ENCODE peak calls at places on chromosomes 13 and 19, in eight cellular contexts. One of them, this sample, is unnamed.

GRCh38 chr19:57359300-57359699 is 4.1 kb upstream of the TRAPPC2B start:
- DNase-seq in RWPE1: no peak
- DNase-seq in brain microvascular endothelial cell: no peak
- DNase-seq in GM20000: no peak
- DNase-seq in coronary artery: no peak
- DNase-seq in kidney: no peak
- DNase-seq in nephron progenitor cell: no peak
- DNase-seq in GM10248: no peak
- DNase-seq in this sample: no peak

GRCh38 chr13:113843063-113843654 is 20.7 kb downstream of the GAS6 start:
- DNase-seq in brain microvascular endothelial cell: no peak
- DNase-seq in coronary artery: no peak
- DNase-seq in nephron progenitor cell: no peak
- DNase-seq in RWPE1: no peak
- DNase-seq in kidney: peak; percentile 71
- DNase-seq in GM20000: no peak
- DNase-seq in GM10248: no peak
- DNase-seq in this sample: no peak

GRCh38 chr19:44644391-44645016 is 794 bp downstream of the PVR start:
- DNase-seq in RWPE1: peak; percentile 71
- DNase-seq in nephron progenitor cell: peak; percentile 41
- DNase-seq in kidney: no peak
- DNase-seq in GM20000: peak; percentile 45
- DNase-seq in brain microvascular endothelial cell: no peak
- DNase-seq in GM10248: no peak
- DNase-seq in coronary artery: no peak
- DNase-seq in this sample: peak; percentile 32

GRCh38 chr19:38209671-38210457 is 14.2 kb downstream of the DPF1 start:
- DNase-seq in GM20000: no peak
- DNase-seq in RWPE1: no peak
- DNase-seq in coronary artery: no peak
- DNase-seq in brain microvascular endothelial cell: no peak
- DNase-seq in kidney: peak; percentile 87
- DNase-seq in nephron progenitor cell: peak; percentile 57
- DNase-seq in GM10248: no peak
- DNase-seq in this sample: no peak

GRCh38 chr13:26061947-26062346 is 10.1 kb upstream of the SHISA2 start:
- DNase-seq in coronary artery: no peak
- DNase-seq in GM20000: no peak
- DNase-seq in nephron progenitor cell: no peak
- DNase-seq in kidney: no peak
- DNase-seq in brain microvascular endothelial cell: peak; percentile 91
- DNase-seq in GM10248: no peak
- DNase-seq in RWPE1: no peak
- DNase-seq in this sample: no peak

GRCh38 chr19:10293637-10294367 is 4.0 kb downstream of the ICAM5 start:
- DNase-seq in GM20000: no peak
- DNase-seq in coronary artery: no peak
- DNase-seq in brain microvascular endothelial cell: no peak
- DNase-seq in GM10248: no peak
- DNase-seq in nephron progenitor cell: no peak
- DNase-seq in kidney: no peak
- DNase-seq in RWPE1: no peak
- DNase-seq in this sample: no peak

GRCh38 chr19:33303791-33304759 is 1.7 kb upstream of the CEBPA start:
- DNase-seq in GM10248: no peak
- DNase-seq in GM20000: peak; percentile 34
- DNase-seq in kidney: peak; percentile 82
- DNase-seq in RWPE1: no peak
- DNase-seq in coronary artery: peak; percentile 72
- DNase-seq in brain microvascular endothelial cell: no peak
- DNase-seq in nephron progenitor cell: no peak
- DNase-seq in this sample: no peak

GRCh38 chr13:83498045-83498444 is 384.2 kb downstream of the SLITRK1 start:
- DNase-seq in nephron progenitor cell: no peak
- DNase-seq in GM10248: no peak
- DNase-seq in GM20000: no peak
- DNase-seq in kidney: no peak
- DNase-seq in brain microvascular endothelial cell: no peak
- DNase-seq in RWPE1: no peak
- DNase-seq in coronary artery: no peak
- DNase-seq in this sample: no peak

GRCh38 chr13:100588350-100589177 is at the start of gene GGACT:
- DNase-seq in kidney: peak; percentile 89
- DNase-seq in coronary artery: peak; percentile 76
- DNase-seq in RWPE1: peak; percentile 59
- DNase-seq in GM10248: peak; percentile 93
- DNase-seq in brain microvascular endothelial cell: peak; percentile 22
- DNase-seq in nephron progenitor cell: peak; percentile 77
- DNase-seq in GM20000: peak; percentile 96
- DNase-seq in this sample: peak; percentile 85

GRCh38 chr13:53200498-53201453 is 172.2 kb downstream of the OLFM4 start:
- DNase-seq in RWPE1: peak; percentile 20
- DNase-seq in nephron progenitor cell: peak; percentile 94
- DNase-seq in GM10248: peak; percentile 26
- DNase-seq in GM20000: peak; percentile 72
- DNase-seq in brain microvascular endothelial cell: no peak
- DNase-seq in kidney: peak; percentile 67
- DNase-seq in coronary artery: no peak
- DNase-seq in this sample: peak; percentile 13

GRCh38 chr13:100124265-100124664 is 35.4 kb downstream of the PCCA start:
- DNase-seq in kidney: no peak
- DNase-seq in RWPE1: no peak
- DNase-seq in nephron progenitor cell: no peak
- DNase-seq in coronary artery: no peak
- DNase-seq in brain microvascular endothelial cell: peak; percentile 60
- DNase-seq in GM10248: no peak
- DNase-seq in GM20000: no peak
- DNase-seq in this sample: no peak

GRCh38 chr13:109145631-109146030 is 516.2 kb downstream of the MYO16 start:
- DNase-seq in RWPE1: peak; percentile 57
- DNase-seq in GM20000: peak; percentile 74
- DNase-seq in GM10248: peak; percentile 49
- DNase-seq in coronary artery: no peak
- DNase-seq in nephron progenitor cell: peak; percentile 28
- DNase-seq in kidney: no peak
- DNase-seq in brain microvascular endothelial cell: peak; percentile 79
- DNase-seq in this sample: peak; percentile 26

GRCh38 chr13:32222046-32222676 is 93.0 kb downstream of the ZAR1L start:
- DNase-seq in coronary artery: no peak
- DNase-seq in GM20000: no peak
- DNase-seq in GM10248: no peak
- DNase-seq in brain microvascular endothelial cell: no peak
- DNase-seq in kidney: no peak
- DNase-seq in nephron progenitor cell: no peak
- DNase-seq in RWPE1: no peak
- DNase-seq in this sample: no peak

GRCh38 chr19:41627966-41628675 is 1.2 kb upstream of the CEACAM4 start:
- DNase-seq in coronary artery: no peak
- DNase-seq in kidney: no peak
- DNase-seq in RWPE1: no peak
- DNase-seq in nephron progenitor cell: no peak
- DNase-seq in GM10248: no peak
- DNase-seq in brain microvascular endothelial cell: no peak
- DNase-seq in GM20000: no peak
- DNase-seq in this sample: no peak

GRCh38 chr13:101795025-101795424 is 342.6 kb downstream of the ITGBL1 start:
- DNase-seq in GM10248: no peak
- DNase-seq in RWPE1: no peak
- DNase-seq in GM20000: no peak
- DNase-seq in coronary artery: no peak
- DNase-seq in brain microvascular endothelial cell: no peak
- DNase-seq in kidney: no peak
- DNase-seq in nephron progenitor cell: no peak
- DNase-seq in this sample: no peak

GRCh38 chr13:34294483-34295129 is 476.7 kb downstream of the RFC3 start:
- DNase-seq in coronary artery: no peak
- DNase-seq in RWPE1: no peak
- DNase-seq in kidney: no peak
- DNase-seq in GM20000: no peak
- DNase-seq in GM10248: no peak
- DNase-seq in brain microvascular endothelial cell: no peak
- DNase-seq in nephron progenitor cell: no peak
- DNase-seq in this sample: no peak

GRCh38 chr13:42379241-42379640 is 107.3 kb downstream of the AKAP11 start:
- DNase-seq in RWPE1: no peak
- DNase-seq in kidney: no peak
- DNase-seq in GM10248: no peak
- DNase-seq in nephron progenitor cell: no peak
- DNase-seq in brain microvascular endothelial cell: no peak
- DNase-seq in coronary artery: no peak
- DNase-seq in GM20000: no peak
- DNase-seq in this sample: no peak

GRCh38 chr13:43303040-43303729 is 279.8 kb downstream of the DNAJC15 start:
- DNase-seq in RWPE1: peak; percentile 6
- DNase-seq in coronary artery: no peak
- DNase-seq in brain microvascular endothelial cell: peak; percentile 47
- DNase-seq in GM10248: peak; percentile 21
- DNase-seq in nephron progenitor cell: peak; percentile 44
- DNase-seq in GM20000: peak; percentile 19
- DNase-seq in kidney: peak; percentile 86
- DNase-seq in this sample: peak; percentile 25

GRCh38 chr19:43481701-43482100 is 16.3 kb upstream of the LYPD3 start:
- DNase-seq in kidney: peak; percentile 10
- DNase-seq in nephron progenitor cell: no peak
- DNase-seq in brain microvascular endothelial cell: no peak
- DNase-seq in RWPE1: no peak
- DNase-seq in GM10248: no peak
- DNase-seq in coronary artery: no peak
- DNase-seq in GM20000: no peak
- DNase-seq in this sample: no peak

GRCh38 chr13:32001392-32001768 is 30.2 kb upstream of the FRY start:
- DNase-seq in RWPE1: peak; percentile 55
- DNase-seq in brain microvascular endothelial cell: peak; percentile 35
- DNase-seq in GM10248: peak; percentile 70
- DNase-seq in GM20000: peak; percentile 84
- DNase-seq in kidney: no peak
- DNase-seq in nephron progenitor cell: no peak
- DNase-seq in coronary artery: no peak
- DNase-seq in this sample: peak; percentile 3

GRCh38 chr19:19562665-19563347 is 24.7 kb downstream of the CILP2 start:
- DNase-seq in GM20000: no peak
- DNase-seq in kidney: no peak
- DNase-seq in RWPE1: no peak
- DNase-seq in brain microvascular endothelial cell: no peak
- DNase-seq in GM10248: no peak
- DNase-seq in nephron progenitor cell: no peak
- DNase-seq in coronary artery: no peak
- DNase-seq in this sample: peak; percentile 46
- TF ChIP-seq CTCF in GM20000: no peak
- TF ChIP-seq CTCF in kidney: no peak
- TF ChIP-seq CTCF in RWPE1: no peak
- TF ChIP-seq CTCF in brain microvascular endothelial cell: peak; percentile 6
- TF ChIP-seq CTCF in GM10248: peak; percentile 32
- TF ChIP-seq CTCF in nephron progenitor cell: no peak
- TF ChIP-seq CTCF in coronary artery: no peak
- TF ChIP-seq CTCF in this sample: no peak

GRCh38 chr19:5271145-5271544 is 69.5 kb downstream of the PTPRS start:
- DNase-seq in GM20000: no peak
- DNase-seq in kidney: no peak
- DNase-seq in RWPE1: no peak
- DNase-seq in GM10248: no peak
- DNase-seq in nephron progenitor cell: no peak
- DNase-seq in brain microvascular endothelial cell: no peak
- DNase-seq in coronary artery: no peak
- DNase-seq in this sample: no peak
- TF ChIP-seq CTCF in GM20000: no peak
- TF ChIP-seq CTCF in kidney: no peak
- TF ChIP-seq CTCF in RWPE1: no peak
- TF ChIP-seq CTCF in GM10248: no peak
- TF ChIP-seq CTCF in nephron progenitor cell: peak; percentile 23
- TF ChIP-seq CTCF in brain microvascular endothelial cell: peak; percentile 41
- TF ChIP-seq CTCF in coronary artery: peak; percentile 17
- TF ChIP-seq CTCF in this sample: no peak

DNA sequence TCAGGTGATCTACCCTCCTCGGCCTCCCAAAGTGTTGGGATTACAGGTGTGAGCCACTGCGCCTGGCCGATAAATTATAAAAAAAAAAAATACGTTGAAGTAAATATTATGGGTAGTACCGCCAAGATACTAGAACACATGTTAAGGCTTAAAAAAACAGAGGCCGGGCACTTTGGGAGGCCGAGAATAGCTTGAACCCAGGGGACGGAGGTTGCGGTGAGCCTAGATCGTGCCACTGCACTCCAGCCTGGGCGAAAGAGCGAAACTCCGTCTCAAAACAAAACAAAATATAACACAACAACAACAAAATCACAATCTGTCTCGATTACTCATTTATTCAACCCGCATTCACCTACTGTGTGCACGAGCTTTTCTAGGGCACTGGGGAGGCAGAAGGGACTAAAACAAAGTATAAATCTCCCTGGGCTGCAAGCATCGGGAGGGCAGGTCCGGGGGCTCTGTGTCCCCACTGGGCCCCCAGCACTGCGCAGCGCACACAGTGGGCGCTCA is 1.3 kb upstream of the BICRA start:
- DNase-seq in GM20000: no peak
- DNase-seq in nephron progenitor cell: no peak
- DNase-seq in coronary artery: no peak
- DNase-seq in kidney: no peak
- DNase-seq in RWPE1: no peak
- DNase-seq in brain microvascular endothelial cell: no peak
- DNase-seq in GM10248: no peak
- DNase-seq in this sample: no peak
- TF ChIP-seq CTCF in GM20000: no peak
- TF ChIP-seq CTCF in nephron progenitor cell: no peak
- TF ChIP-seq CTCF in coronary artery: no peak
- TF ChIP-seq CTCF in kidney: no peak
- TF ChIP-seq CTCF in RWPE1: no peak
- TF ChIP-seq CTCF in brain microvascular endothelial cell: no peak
- TF ChIP-seq CTCF in GM10248: no peak
- TF ChIP-seq CTCF in this sample: no peak

DNA sequence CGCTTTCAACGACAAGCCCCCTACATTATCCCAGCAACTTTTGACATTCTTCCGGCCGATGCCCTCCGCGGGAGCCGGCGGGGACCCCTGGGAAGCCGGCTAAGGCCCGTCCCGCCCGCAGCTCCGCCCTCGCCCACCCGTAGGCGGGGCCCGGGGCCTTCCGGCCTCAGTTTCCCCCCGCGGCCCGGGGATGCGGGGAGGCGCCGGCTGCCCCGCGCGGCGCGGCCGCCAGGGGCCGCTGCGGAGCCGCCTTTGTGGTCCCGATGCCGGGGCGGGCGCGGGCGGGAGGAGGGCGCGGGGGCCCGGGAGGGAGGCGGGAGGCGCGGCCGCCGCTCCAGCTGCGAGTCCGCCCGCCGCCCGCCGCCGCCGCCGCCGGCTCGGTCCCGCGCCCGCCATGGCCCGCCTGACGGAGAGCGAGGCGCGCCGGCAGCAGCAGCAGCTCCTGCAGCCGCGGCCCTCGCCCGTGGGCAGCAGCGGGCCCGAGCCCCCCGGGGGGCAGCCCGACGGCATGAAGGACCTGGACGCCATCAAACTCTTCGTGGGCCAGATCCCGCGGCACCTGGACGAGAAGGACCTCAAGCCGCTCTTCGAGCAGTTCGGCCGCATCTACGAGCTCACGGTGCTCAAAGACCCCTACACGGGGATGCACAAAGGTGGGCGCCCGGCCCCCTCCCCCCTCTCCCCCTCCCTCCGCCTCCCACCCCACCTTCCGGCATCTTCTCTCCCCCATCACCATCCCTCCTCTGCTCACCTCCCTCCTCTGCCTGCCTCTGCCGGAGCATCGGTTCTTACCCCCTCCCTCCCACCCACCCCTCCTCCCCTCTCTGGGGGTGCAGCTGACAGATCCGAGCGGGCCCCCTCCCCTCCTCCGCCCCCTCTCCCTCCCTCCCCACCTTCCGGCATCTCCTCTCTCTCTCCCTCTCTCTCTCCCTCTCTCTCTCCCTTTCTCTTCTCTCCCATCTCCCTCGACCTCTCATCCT is at the start of gene CELF5:
- DNase-seq in RWPE1: peak; percentile 65
- DNase-seq in GM20000: peak; percentile 94
- DNase-seq in nephron progenitor cell: peak; percentile 80
- DNase-seq in coronary artery: no peak
- DNase-seq in kidney: no peak
- DNase-seq in brain microvascular endothelial cell: no peak
- DNase-seq in GM10248: peak; percentile 84
- DNase-seq in this sample: peak; percentile 58
- TF ChIP-seq CTCF in RWPE1: peak; percentile 90
- TF ChIP-seq CTCF in GM20000: peak; percentile 60
- TF ChIP-seq CTCF in nephron progenitor cell: peak; percentile 21
- TF ChIP-seq CTCF in coronary artery: peak; percentile 42
- TF ChIP-seq CTCF in kidney: peak; percentile 50
- TF ChIP-seq CTCF in brain microvascular endothelial cell: peak; percentile 24
- TF ChIP-seq CTCF in GM10248: peak; percentile 68
- TF ChIP-seq CTCF in this sample: peak; percentile 72

This sample was measured in activated CD8-positive, alpha-beta T cell treated with anti-CD3 and anti-CD28 coated beads for 36 hours.